ENCODE peak calls at places on chromosomes 16 and 17, in nine cellular contexts. D, A, Q, T, P, F, Y, C and G are unnamed samples.
A peak's percentile ranks its signal among the peaks of the same experiment; 100 is the strongest.

GRCh38 chr17:26809033-26809432 is 484.9 kb upstream of the WSB1 start:
- DNase-seq in F (no peak), P (no peak), T (no peak), A (no peak), C (no peak), Y (no peak), Q (no peak), D (peak; percentile 10), G (no peak)

GRCh38 chr16:87789437-87790277 is 23.9 kb upstream of the KLHDC4 start:
- DNase-seq in F (no peak), P (peak; percentile 59), D (no peak), Q (no peak), A (no peak), Y (no peak), C (peak; percentile 86), T (no peak), G (peak; percentile 91)

GRCh38 chr17:75909812-75910274 is 5.2 kb upstream of the MRPL38 start:
- DNase-seq in D (no peak), F (no peak), T (no peak), P (no peak), Y (no peak), C (no peak), A (peak; percentile 63), Q (no peak), G (peak; percentile 81)

GRCh38 chr16:30075503-30076275 is at the start of gene PPP4C:
- DNase-seq in Y (peak; percentile 96), P (peak; percentile 95), A (peak; percentile 97), T (peak; percentile 90), F (peak; percentile 96), D (peak; percentile 68), Q (peak; percentile 88), C (peak; percentile 81), G (peak; percentile 97)

GRCh38 chr17:81391268-81391963 is 3.8 kb upstream of the BAHCC1 start:
- DNase-seq in D (no peak), C (peak; percentile 37), P (no peak), Y (no peak), Q (no peak), T (no peak), F (no peak), A (no peak), G (no peak)

GRCh38 chr17:82668631-82669099 is 20.4 kb upstream of the WDR45B start:
- DNase-seq in Y (peak; percentile 85), P (peak; percentile 81), F (peak; percentile 92), A (peak; percentile 84), C (peak; percentile 73), D (peak; percentile 43), Q (no peak), T (peak; percentile 73), G (peak; percentile 90)

GRCh38 chr17:77873518-77874302 is 84.8 kb upstream of the TNRC6C start:
- DNase-seq in D (no peak), C (no peak), P (no peak), Y (no peak), F (no peak), T (peak; percentile 38), Q (no peak), A (peak; percentile 84), G (no peak)

GRCh38 chr16:11356573-11357331 is 11.5 kb downstream of the RMI2 start:
- DNase-seq in Y (peak; percentile 84), F (peak; percentile 91), Q (peak; percentile 55), T (peak; percentile 78), C (no peak), P (peak; percentile 83), D (no peak), A (peak; percentile 71), G (peak; percentile 77)

GRCh38 chr16:85429776-85430522 is 183.2 kb upstream of the GSE1 start:
- DNase-seq in F (no peak), T (no peak), C (no peak), Y (no peak), Q (no peak), D (no peak), P (no peak), A (no peak), G (no peak)

GRCh38 chr16:75288596-75289120 is 37.2 kb upstream of the BCAR1 start:
- DNase-seq in T (no peak), Q (no peak), A (no peak), D (no peak), C (no peak), P (no peak), Y (no peak), F (no peak), G (no peak)

GRCh38 chr17:27247071-27247957 is 46.6 kb upstream of the WSB1 start:
- DNase-seq in F (no peak), T (no peak), P (peak; percentile 51), C (peak; percentile 98), A (no peak), D (no peak), Q (no peak), Y (no peak), G (peak; percentile 75)

GRCh38 chr17:74212262-74212912 is 984 bp upstream of the TTYH2 start:
- DNase-seq in F (peak; percentile 62), A (no peak), D (no peak), Q (no peak), C (peak; percentile 33), Y (peak; percentile 34), P (peak; percentile 42), T (no peak), G (peak; percentile 63)

GRCh38 chr17:11538366-11538765 is 59.9 kb upstream of the DNAH9 start:
- DNase-seq in P (no peak), Q (no peak), C (no peak), Y (no peak), D (no peak), T (no peak), A (no peak), F (no peak), G (no peak)

GRCh38 chr17:8465381-8466158 is 29.9 kb downstream of the NDEL1 start:
- DNase-seq in C (no peak), T (no peak), D (no peak), A (no peak), Q (no peak), F (no peak), Y (no peak), P (no peak), G (no peak)

GRCh38 chr16:74737521-74737920 is 36.9 kb upstream of the MLKL start:
- DNase-seq in C (no peak), T (no peak), Q (no peak), P (no peak), A (no peak), D (no peak), F (no peak), Y (no peak), G (no peak)

GRCh38 chr17:10741416-10742140 is 11.8 kb upstream of the TMEM220 start:
- DNase-seq in P (no peak), Q (no peak), F (no peak), D (no peak), A (no peak), C (no peak), Y (no peak), T (no peak), G (no peak)

GRCh38 chr16:30585022-30585399 is 486 bp downstream of the ZNF785 start:
- DNase-seq in D (no peak), T (no peak), Q (no peak), C (peak; percentile 4), Y (peak; percentile 37), P (peak; percentile 21), F (peak; percentile 70), A (peak; percentile 64), G (peak; percentile 64)

GRCh38 chr17:77128895-77129567 is 11.7 kb upstream of the SEC14L1 start:
- DNase-seq in P (no peak), C (no peak), Q (no peak), D (no peak), T (no peak), A (no peak), F (no peak), Y (no peak), G (peak; percentile 39)

GRCh38 chr16:69762843-69763556 is 868 bp downstream of the WWP2 start:
- DNase-seq in Y (peak; percentile 15), Q (peak; percentile 43), F (no peak), D (no peak), A (no peak), T (peak; percentile 41), P (peak; percentile 61), C (peak; percentile 21), G (peak; percentile 77)

GRCh38 chr16:8663192-8664089 is 11.0 kb upstream of the ABAT start:
- DNase-seq in F (no peak), C (no peak), Y (no peak), Q (no peak), T (no peak), A (no peak), P (no peak), D (no peak), G (no peak)

GRCh38 chr16:24568392-24568791 is 29.0 kb downstream of the RBBP6 start:
- DNase-seq in Y (no peak), D (no peak), T (no peak), F (no peak), A (peak; percentile 25), C (peak; percentile 39), Q (no peak), P (no peak), G (peak; percentile 52)

DNA sequence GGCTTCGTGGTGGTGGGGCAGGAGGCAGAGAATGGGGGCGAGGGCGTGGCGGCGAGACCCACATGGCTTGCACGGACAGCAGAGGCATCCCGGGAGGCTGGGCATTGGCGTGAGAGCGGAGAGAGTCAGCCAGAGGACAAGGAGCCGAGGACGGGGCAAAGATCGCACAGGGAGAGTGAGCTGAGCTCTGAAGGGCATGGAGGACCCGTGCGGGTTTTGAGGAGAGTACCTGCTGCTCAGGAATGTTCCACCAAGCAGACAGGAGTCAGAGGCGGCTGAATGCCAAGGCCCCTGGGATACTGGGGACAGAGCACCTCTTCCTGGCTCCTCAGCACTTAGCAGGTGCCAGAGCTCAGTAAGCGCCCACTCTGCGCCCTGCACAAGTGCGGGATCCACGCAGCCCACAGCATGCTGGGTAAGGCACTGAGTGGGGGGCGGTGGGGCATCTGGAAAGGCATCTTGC is 47.8 kb downstream of the ARHGAP27 start:
- DNase-seq in A (no peak), D (no peak), P (no peak), Y (no peak), C (no peak), Q (no peak), T (no peak), F (peak; percentile 37), G (no peak)
- TF ChIP-seq EZH2phosphoT487 in A (no peak), D (no peak), P (no peak), Y (no peak), C (no peak), Q (no peak), T (no peak), F (no peak), G (no peak)

GRCh38 chr16:88841521-88842307 is 15.0 kb downstream of the GALNS start:
- DNase-seq in F (no peak), A (no peak), C (no peak), P (no peak), Y (no peak), D (no peak), Q (no peak), T (no peak), G (no peak)
- TF ChIP-seq EZH2phosphoT487 in F (no peak), A (no peak), C (no peak), P (no peak), Y (no peak), D (no peak), Q (no peak), T (no peak), G (no peak)

GRCh38 chr16:67194257-67194656 is 2.3 kb downstream of the E2F4 start:
- DNase-seq in D (no peak), Y (no peak), T (no peak), P (no peak), A (no peak), F (no peak), Q (no peak), C (no peak), G (no peak)
- TF ChIP-seq EZH2phosphoT487 in D (no peak), Y (no peak), T (no peak), P (no peak), A (no peak), F (no peak), Q (no peak), C (no peak), G (no peak)

GRCh38 chr16:81471882-81472281 is 27.3 kb downstream of the CMIP start:
- DNase-seq in C (no peak), A (no peak), Y (no peak), D (no peak), T (no peak), Q (no peak), F (no peak), P (no peak), G (no peak)
- TF ChIP-seq EZH2phosphoT487 in C (no peak), A (no peak), Y (no peak), D (no peak), T (no peak), Q (no peak), F (no peak), P (no peak), G (no peak)